ENCODE peak calls at places on chromosome 4, in seven cellular contexts. One of them, this sample, is unnamed.
A peak's percentile ranks its signal among the peaks of the same experiment; 100 is the strongest.

GRCh38 chr4:3434891-3435683 is 6.7 kb upstream of the HGFAC start:
- DNase-seq in HL-60: no peak
- DNase-seq in GM13976: no peak
- DNase-seq in activated T-helper 1 cell treated with anti-CD3 and anti-CD28 coated beads, Interleukin-12 subunit alpha, Interleukin-12 subunit beta, Interleukin-2, Interleukin-4 antibody, amounts not matched to agents 30 ng/mL and 10 ng/mL and 1 ng/mL, durations not matched to agents 14 hours and 24 hours and 36 hours: no peak
- DNase-seq in lower lobe of right lung: no peak
- DNase-seq in NCI-H146: peak; percentile 45
- DNase-seq in upper lobe of right lung: no peak
- DNase-seq in this sample: no peak

GRCh38 chr4:177118596-177118995 is 191.1 kb upstream of the NEIL3 start:
- DNase-seq in activated T-helper 1 cell treated with anti-CD3 and anti-CD28 coated beads, Interleukin-12 subunit alpha, Interleukin-12 subunit beta, Interleukin-2, Interleukin-4 antibody, amounts not matched to agents 30 ng/mL and 10 ng/mL and 1 ng/mL, durations not matched to agents 14 hours and 24 hours and 36 hours: no peak
- DNase-seq in GM13976: no peak
- DNase-seq in lower lobe of right lung: no peak
- DNase-seq in NCI-H146: no peak
- DNase-seq in upper lobe of right lung: no peak
- DNase-seq in HL-60: no peak
- DNase-seq in this sample: peak; percentile 7

GRCh38 chr4:26030260-26030667 is 116.2 kb downstream of the SMIM20 start:
- DNase-seq in NCI-H146: no peak
- DNase-seq in GM13976: no peak
- DNase-seq in upper lobe of right lung: no peak
- DNase-seq in HL-60: no peak
- DNase-seq in lower lobe of right lung: no peak
- DNase-seq in activated T-helper 1 cell treated with anti-CD3 and anti-CD28 coated beads, Interleukin-12 subunit alpha, Interleukin-12 subunit beta, Interleukin-2, Interleukin-4 antibody, amounts not matched to agents 30 ng/mL and 10 ng/mL and 1 ng/mL, durations not matched to agents 14 hours and 24 hours and 36 hours: no peak
- DNase-seq in this sample: no peak

GRCh38 chr4:119477412-119478053 is 151.1 kb downstream of the PDE5A start:
- DNase-seq in lower lobe of right lung: no peak
- DNase-seq in GM13976: peak; percentile 1
- DNase-seq in activated T-helper 1 cell treated with anti-CD3 and anti-CD28 coated beads, Interleukin-12 subunit alpha, Interleukin-12 subunit beta, Interleukin-2, Interleukin-4 antibody, amounts not matched to agents 30 ng/mL and 10 ng/mL and 1 ng/mL, durations not matched to agents 14 hours and 24 hours and 36 hours: no peak
- DNase-seq in NCI-H146: no peak
- DNase-seq in upper lobe of right lung: no peak
- DNase-seq in HL-60: no peak
- DNase-seq in this sample: no peak

GRCh38 chr4:167587361-167587760 is 353.1 kb upstream of the SPOCK3 start:
- DNase-seq in HL-60: no peak
- DNase-seq in activated T-helper 1 cell treated with anti-CD3 and anti-CD28 coated beads, Interleukin-12 subunit alpha, Interleukin-12 subunit beta, Interleukin-2, Interleukin-4 antibody, amounts not matched to agents 30 ng/mL and 10 ng/mL and 1 ng/mL, durations not matched to agents 14 hours and 24 hours and 36 hours: no peak
- DNase-seq in lower lobe of right lung: no peak
- DNase-seq in GM13976: no peak
- DNase-seq in upper lobe of right lung: no peak
- DNase-seq in NCI-H146: no peak
- DNase-seq in this sample: no peak

GRCh38 chr4:114782842-114783595 is 184.4 kb downstream of the UGT8 start:
- DNase-seq in HL-60: no peak
- DNase-seq in lower lobe of right lung: no peak
- DNase-seq in GM13976: no peak
- DNase-seq in upper lobe of right lung: no peak
- DNase-seq in activated T-helper 1 cell treated with anti-CD3 and anti-CD28 coated beads, Interleukin-12 subunit alpha, Interleukin-12 subunit beta, Interleukin-2, Interleukin-4 antibody, amounts not matched to agents 30 ng/mL and 10 ng/mL and 1 ng/mL, durations not matched to agents 14 hours and 24 hours and 36 hours: no peak
- DNase-seq in NCI-H146: peak; percentile 82
- DNase-seq in this sample: no peak

GRCh38 chr4:83830138-83830537 is 294.2 kb downstream of the GPAT3 start:
- DNase-seq in lower lobe of right lung: no peak
- DNase-seq in upper lobe of right lung: no peak
- DNase-seq in NCI-H146: no peak
- DNase-seq in GM13976: no peak
- DNase-seq in HL-60: no peak
- DNase-seq in activated T-helper 1 cell treated with anti-CD3 and anti-CD28 coated beads, Interleukin-12 subunit alpha, Interleukin-12 subunit beta, Interleukin-2, Interleukin-4 antibody, amounts not matched to agents 30 ng/mL and 10 ng/mL and 1 ng/mL, durations not matched to agents 14 hours and 24 hours and 36 hours: no peak
- DNase-seq in this sample: no peak

GRCh38 chr4:83606435-83606834 is 70.5 kb downstream of the GPAT3 start:
- DNase-seq in upper lobe of right lung: no peak
- DNase-seq in lower lobe of right lung: no peak
- DNase-seq in NCI-H146: no peak
- DNase-seq in activated T-helper 1 cell treated with anti-CD3 and anti-CD28 coated beads, Interleukin-12 subunit alpha, Interleukin-12 subunit beta, Interleukin-2, Interleukin-4 antibody, amounts not matched to agents 30 ng/mL and 10 ng/mL and 1 ng/mL, durations not matched to agents 14 hours and 24 hours and 36 hours: no peak
- DNase-seq in GM13976: no peak
- DNase-seq in HL-60: no peak
- DNase-seq in this sample: no peak

GRCh38 chr4:62301500-62301899 is 1101.4 kb downstream of the ADGRL3 start:
- DNase-seq in HL-60: no peak
- DNase-seq in activated T-helper 1 cell treated with anti-CD3 and anti-CD28 coated beads, Interleukin-12 subunit alpha, Interleukin-12 subunit beta, Interleukin-2, Interleukin-4 antibody, amounts not matched to agents 30 ng/mL and 10 ng/mL and 1 ng/mL, durations not matched to agents 14 hours and 24 hours and 36 hours: no peak
- DNase-seq in GM13976: no peak
- DNase-seq in NCI-H146: no peak
- DNase-seq in lower lobe of right lung: no peak
- DNase-seq in upper lobe of right lung: no peak
- DNase-seq in this sample: no peak

GRCh38 chr4:134028411-134028810 is 173.2 kb downstream of the PABPC4L start:
- DNase-seq in NCI-H146: no peak
- DNase-seq in HL-60: no peak
- DNase-seq in lower lobe of right lung: no peak
- DNase-seq in upper lobe of right lung: no peak
- DNase-seq in activated T-helper 1 cell treated with anti-CD3 and anti-CD28 coated beads, Interleukin-12 subunit alpha, Interleukin-12 subunit beta, Interleukin-2, Interleukin-4 antibody, amounts not matched to agents 30 ng/mL and 10 ng/mL and 1 ng/mL, durations not matched to agents 14 hours and 24 hours and 36 hours: no peak
- DNase-seq in GM13976: no peak
- DNase-seq in this sample: no peak